ENCODE peak calls at places on chromosomes 1 and 21, in ten cellular contexts. J is spleen, V is RWPE1, A is glutamatergic neuron, B is esophagus muscularis mucosa, L is HFF-Myc, F is brain microvascular endothelial cell, K is AG04449, P is astrocyte, O is heart right ventricle. T is an unnamed sample.

GRCh38 chr1:246301553-246302250 is 205.4 kb downstream of the SMYD3 start:
- DNase-seq in J (no peak), V (no peak), A (no peak), B (no peak), L (no peak), F (no peak), K (no peak), P (no peak), O (no peak), T (no peak)

GRCh38 chr1:208113036-208113435 is 131.1 kb downstream of the PLXNA2 start:
- DNase-seq in J (no peak), V (no peak), A (no peak), B (no peak), L (no peak), F (no peak), K (no peak), P (no peak), O (no peak), T (no peak)

GRCh38 chr21:31926498-31926897 is 53.7 kb downstream of the HUNK start:
- DNase-seq in J (no peak), V (no peak), A (no peak), B (no peak), L (no peak), F (no peak), K (no peak), P (no peak), O (no peak), T (no peak)

GRCh38 chr21:43869486-43870325 is 4.7 kb downstream of the AGPAT3 start:
- DNase-seq in J (peak), V (no peak), A (no peak), B (no peak), L (no peak), F (no peak), K (no peak), P (no peak), O (no peak), T (no peak)

GRCh38 chr1:156496211-156496761 is 4.3 kb downstream of the MEF2D start:
- DNase-seq in J (peak), V (no peak), A (no peak), B (no peak), L (no peak), F (no peak), K (no peak), P (no peak), O (no peak), T (no peak)

GRCh38 chr1:238951809-238952208 is 434.6 kb upstream of the CHRM3 start:
- DNase-seq in J (no peak), V (peak), A (peak), B (no peak), L (no peak), F (peak), K (no peak), P (peak), O (no peak), T (no peak)

GRCh38 chr1:119047040-119047438 is 58.9 kb upstream of the TBX15 start:
- DNase-seq in J (no peak), V (no peak), A (no peak), B (no peak), L (no peak), F (no peak), K (no peak), P (peak), O (no peak), T (peak)

GRCh38 chr1:160834945-160835565 is 27.6 kb downstream of the CD244 start:
- DNase-seq in J (no peak), V (peak), A (peak), B (no peak), L (no peak), F (peak), K (no peak), P (peak), O (no peak), T (no peak)

GRCh38 chr21:15744926-15745325 is 15.1 kb downstream of the USP25 start:
- DNase-seq in J (no peak), V (no peak), A (no peak), B (no peak), L (no peak), F (no peak), K (no peak), P (no peak), O (no peak), T (no peak)

GRCh38 chr21:15122241-15122640 is 57.4 kb upstream of the NRIP1 start:
- DNase-seq in J (no peak), V (no peak), A (no peak), B (no peak), L (no peak), F (no peak), K (no peak), P (peak), O (no peak), T (no peak)

GRCh38 chr1:178310685-178311105 is 186.1 kb downstream of the CLEC20A start:
- DNase-seq in J (no peak), V (peak), A (no peak), B (no peak), L (peak), F (peak), K (peak), P (peak), O (no peak), T (peak)

GRCh38 chr1:6496360-6496704 is 4.9 kb upstream of the PLEKHG5 start:
- DNase-seq in J (no peak), V (no peak), A (no peak), B (no peak), L (no peak), F (no peak), K (no peak), P (no peak), O (no peak), T (no peak)

GRCh38 chr1:150415800-150416199 is 51.9 kb downstream of the RPRD2 start:
- DNase-seq in J (no peak), V (no peak), A (no peak), B (no peak), L (no peak), F (no peak), K (no peak), P (no peak), O (no peak), T (no peak)

GRCh38 chr1:240797050-240797449 is 185.1 kb upstream of the GREM2 start:
- DNase-seq in J (no peak), V (peak), A (no peak), B (no peak), L (no peak), F (peak), K (no peak), P (peak), O (no peak), T (no peak)

GRCh38 chr1:109482242-109482641 is 1.5 kb upstream of the ATXN7L2 start:
- DNase-seq in J (no peak), V (no peak), A (no peak), B (no peak), L (no peak), F (no peak), K (no peak), P (no peak), O (no peak), T (no peak)

GRCh38 chr1:180815188-180815587 is 97.5 kb upstream of the KIAA1614 start:
- DNase-seq in J (no peak), V (no peak), A (no peak), B (no peak), L (no peak), F (no peak), K (no peak), P (no peak), O (no peak), T (no peak)

GRCh38 chr1:92277105-92277504 is 21.7 kb downstream of the GLMN start:
- DNase-seq in J (no peak), V (peak), A (no peak), B (no peak), L (peak), F (no peak), K (peak), P (peak), O (no peak), T (no peak)

GRCh38 chr1:201810466-201811216 is 18.3 kb upstream of the IPO9 start:
- DNase-seq in J (no peak), V (no peak), A (no peak), B (no peak), L (no peak), F (no peak), K (no peak), P (no peak), O (no peak), T (no peak)

GRCh38 chr1:101237229-101237837 is 514 bp downstream of the S1PR1 start:
- DNase-seq in J (no peak), V (peak), A (no peak), B (no peak), L (no peak), F (no peak), K (peak), P (peak), O (no peak), T (no peak)

GRCh38 chr1:214493126-214493796 is 58.1 kb downstream of the PTPN14 start:
- DNase-seq in J (no peak), V (no peak), A (no peak), B (no peak), L (no peak), F (no peak), K (no peak), P (peak), O (no peak), T (no peak)

GRCh38 chr1:176745945-176746344 is 283.0 kb downstream of the PAPPA2 start:
- DNase-seq in J (no peak), V (no peak), A (no peak), B (no peak), L (no peak), F (no peak), K (no peak), P (no peak), O (no peak), T (no peak)

GRCh38 chr1:86378813-86379212 is 17.3 kb downstream of the ODF2L start:
- DNase-seq in J (no peak), V (no peak), A (no peak), B (no peak), L (no peak), F (no peak), K (no peak), P (no peak), O (no peak), T (no peak)

DNA sequence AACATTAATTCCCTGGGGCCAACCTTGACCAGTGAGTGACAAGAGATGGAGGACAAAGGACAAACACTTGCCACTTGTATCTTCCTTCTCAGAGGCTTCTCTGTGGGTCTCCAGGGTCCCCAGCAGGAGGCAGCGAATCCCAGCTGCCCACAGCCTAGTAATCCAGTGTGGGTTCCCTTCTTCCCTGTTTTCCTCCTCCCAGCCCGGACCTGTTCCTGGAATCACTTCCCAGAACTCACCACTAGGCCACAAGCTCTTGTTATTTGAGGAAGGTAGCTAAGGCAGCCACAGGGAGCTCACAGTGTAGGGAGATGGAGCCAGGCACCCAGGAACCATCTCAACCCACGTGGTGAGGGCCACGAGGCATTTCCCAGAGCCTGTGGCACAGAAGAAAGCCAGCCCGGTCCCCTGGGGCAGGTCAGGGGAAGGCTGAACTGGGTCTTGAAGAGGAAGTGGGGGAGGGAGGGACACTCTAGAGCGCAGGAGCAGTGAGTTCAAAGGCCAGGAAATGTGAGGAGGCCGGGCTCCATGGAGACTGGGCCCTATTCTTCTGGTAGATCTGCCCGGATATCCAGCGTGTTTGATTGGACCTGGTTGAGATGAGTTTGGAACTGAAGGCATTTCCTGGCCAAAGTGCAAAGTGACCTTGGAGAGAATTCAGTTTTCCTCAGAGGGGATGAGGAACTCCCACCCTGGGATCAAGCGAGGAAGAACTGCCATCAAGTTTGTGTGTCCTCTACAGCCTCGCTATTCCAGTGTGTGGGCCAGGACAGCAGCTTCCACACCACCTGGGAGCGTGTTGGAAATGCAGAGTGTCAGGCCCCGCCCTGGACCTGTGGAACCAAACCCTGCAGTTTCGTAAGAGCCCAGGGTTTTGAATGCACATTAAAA is 20.3 kb upstream of the C2CD2 start:
- DNase-seq in J (no peak), V (no peak), A (no peak), B (peak), L (no peak), F (no peak), K (no peak), P (no peak), O (peak), T (no peak)
- TF ChIP-seq CTCF in J (no peak), V (no peak), A (no peak), B (no peak), L (peak), F (peak), K (peak), P (no peak), O (peak), T (no peak)

DNA sequence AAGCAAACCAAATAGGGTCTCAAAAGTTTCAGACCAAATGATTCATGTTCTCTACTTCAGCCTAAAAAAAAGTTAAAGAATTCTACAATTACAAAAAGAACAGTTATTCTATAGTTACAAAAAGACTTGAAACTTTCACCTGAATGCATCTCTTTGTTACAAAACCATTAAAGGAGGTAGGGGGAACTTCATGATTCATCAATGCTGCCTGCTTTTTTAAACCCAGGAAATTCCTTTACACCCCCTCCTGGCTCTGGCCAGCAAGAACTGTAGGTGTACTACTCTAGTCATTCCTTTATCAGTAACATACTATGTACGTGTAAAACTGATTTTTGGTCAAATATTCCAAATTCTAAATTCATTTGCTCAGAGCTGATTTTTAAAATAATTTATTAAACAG is 5.0 kb downstream of the FAF1 start:
- DNase-seq in J (no peak), V (no peak), A (no peak), B (no peak), L (no peak), F (no peak), K (no peak), P (peak), O (no peak), T (no peak)
- TF ChIP-seq CTCF in J (no peak), V (no peak), A (no peak), B (no peak), L (no peak), F (no peak), K (no peak), P (no peak), O (no peak), T (no peak)

GRCh38 chr1:196611873-196612272 is 3.6 kb upstream of the KCNT2 start:
- DNase-seq in J (no peak), V (no peak), A (no peak), B (no peak), L (no peak), F (no peak), K (no peak), P (no peak), O (no peak), T (no peak)

GRCh38 chr1:196607940-196608339 is 300 bp downstream of the KCNT2 start:
- DNase-seq in J (no peak), V (no peak), A (no peak), B (no peak), L (no peak), F (peak), K (no peak), P (no peak), O (no peak), T (no peak)

GRCh38 chr1:196609114-196609737 is 986 bp upstream of the KCNT2 start:
- DNase-seq in J (no peak), V (no peak), A (peak), B (no peak), L (peak), F (peak), K (no peak), P (no peak), O (peak), T (no peak)

GRCh38 chr1:196603651-196604050 is 4.6 kb downstream of the KCNT2 start:
- DNase-seq in J (no peak), V (no peak), A (no peak), B (no peak), L (no peak), F (no peak), K (no peak), P (no peak), O (no peak), T (no peak)

GRCh38 chr1:196608401-196609113 is at the start of gene KCNT2:
- DNase-seq in J (peak), V (peak), A (peak), B (no peak), L (peak), F (peak), K (no peak), P (peak), O (peak), T (no peak)
- TF ChIP-seq CTCF in J (no peak), V (no peak), A (no peak), B (no peak), L (no peak), F (peak), K (no peak), P (no peak), O (no peak), T (peak)

GRCh38 chr1:20819818-20820217 is 32.7 kb upstream of the HP1BP3 start:
- DNase-seq in J (no peak), V (no peak), A (peak), B (no peak), L (no peak), F (no peak), K (no peak), P (no peak), O (no peak), T (no peak)

GRCh38 chr1:20829531-20829930 is 42.4 kb upstream of the HP1BP3 start:
- DNase-seq in J (no peak), V (no peak), A (no peak), B (no peak), L (no peak), F (no peak), K (no peak), P (no peak), O (no peak), T (no peak)

DNA sequence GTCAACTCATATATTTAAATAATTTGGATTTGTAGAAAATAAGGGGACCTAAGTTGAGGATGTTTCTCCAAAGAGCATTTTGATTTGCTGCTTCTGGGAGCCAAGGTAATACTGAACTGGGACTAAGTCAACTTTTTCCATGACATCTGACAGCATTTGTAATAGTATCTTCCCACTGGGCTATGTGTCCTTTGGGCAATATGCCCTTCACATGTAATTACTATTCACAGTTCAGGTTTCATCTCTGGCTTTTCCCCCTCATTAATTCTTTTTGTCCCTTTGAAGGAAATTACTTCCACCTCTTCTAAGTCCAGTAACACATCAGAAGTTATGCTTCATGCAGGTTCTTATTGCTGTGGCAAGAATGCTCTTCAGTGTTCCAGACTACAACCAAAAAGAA is 36.8 kb upstream of the HP1BP3 start:
- DNase-seq in J (no peak), V (no peak), A (no peak), B (no peak), L (no peak), F (no peak), K (no peak), P (no peak), O (no peak), T (no peak)
- TF ChIP-seq CTCF in J (no peak), V (no peak), A (no peak), B (no peak), L (no peak), F (no peak), K (no peak), P (no peak), O (no peak), T (no peak)

GRCh38 chr1:115764541-115764940 is 4.0 kb downstream of the CASQ2 start:
- DNase-seq in J (no peak), V (peak), A (no peak), B (peak), L (peak), F (peak), K (no peak), P (no peak), O (no peak), T (no peak)
- TF ChIP-seq CTCF in J (no peak), V (no peak), A (no peak), B (peak), L (peak), F (peak), K (peak), P (peak), O (peak), T (peak)

DNA sequence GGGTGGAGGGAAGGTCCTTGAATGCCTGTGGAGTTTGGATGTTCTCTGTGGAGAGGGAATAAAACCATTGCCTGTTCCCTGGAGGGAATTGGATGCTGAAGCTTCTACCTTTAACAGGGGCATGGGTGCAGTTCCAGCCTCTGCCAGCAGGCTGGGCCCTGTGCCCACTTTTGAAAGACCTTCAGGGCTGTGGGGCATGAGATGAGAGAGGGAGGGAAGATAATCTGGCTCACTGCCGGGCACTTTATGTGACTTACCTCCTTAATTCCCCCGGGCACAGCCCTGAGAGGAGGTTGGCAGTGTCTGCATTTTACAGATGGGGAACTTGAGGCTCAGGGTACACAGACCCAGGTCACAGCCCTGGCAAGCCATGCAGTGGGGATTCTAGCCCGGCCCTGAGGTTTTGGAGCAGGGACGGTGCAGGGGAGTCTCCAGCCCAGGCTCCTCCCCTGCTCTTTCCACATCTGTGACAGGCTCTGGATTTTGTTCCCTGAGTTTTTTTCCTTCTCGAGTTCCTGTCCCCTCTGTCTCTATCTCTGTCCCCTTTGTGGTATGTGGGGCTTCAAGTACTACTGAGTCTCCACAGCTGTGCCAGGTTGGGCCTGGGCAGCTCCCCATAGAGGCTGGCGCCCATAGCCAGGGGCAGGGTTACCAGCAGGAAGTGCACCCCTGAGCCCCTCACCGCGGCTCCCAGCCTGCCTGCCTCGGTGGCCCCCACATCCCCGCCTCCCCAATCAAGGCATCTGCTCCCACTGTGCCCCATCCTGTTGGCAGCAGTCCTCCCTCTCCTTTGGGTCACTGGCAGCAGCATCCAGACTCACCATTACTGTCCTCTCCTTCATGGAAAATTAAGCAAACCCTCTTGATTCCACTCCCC is 14.0 kb upstream of the THEMIS2 start:
- DNase-seq in J (peak), V (peak), A (peak), B (no peak), L (peak), F (peak), K (peak), P (peak), O (peak), T (peak)
- TF ChIP-seq CTCF in J (peak), V (peak), A (peak), B (peak), L (peak), F (peak), K (peak), P (peak), O (peak), T (peak)